ENCODE peak calls at places on chromosomes 5 and 9, in six cellular contexts. W is testis; K is CD8-positive, alpha-beta T cell; A is transverse colon; U is esophagus squamous epithelium; F is left lung. E is an unnamed sample. For H3K4me1, the result is how much of the 10 kb centered on the place peaks cover.

GRCh38 chr5:66554211-66554610 is 42.0 kb upstream of the MAST4 start:
- DNase-seq in W (no peak), K (no peak), A (peak), U (no peak), F (no peak), E (no peak)

GRCh38 chr9:20611751-20612287 is 10.5 kb downstream of the MLLT3 start:
- DNase-seq in W (no peak), K (no peak), A (no peak), U (no peak), F (no peak), E (no peak)

GRCh38 chr5:3190930-3191329 is 404.7 kb upstream of the IRX1 start:
- DNase-seq in W (no peak), K (no peak), A (no peak), U (no peak), F (no peak), E (no peak)

GRCh38 chr5:21615195-21615765 is 1237.9 kb downstream of the CDH12 start:
- DNase-seq in W (no peak), K (no peak), A (no peak), U (no peak), F (no peak), E (no peak)

GRCh38 chr5:93503598-93504067 is 77.4 kb downstream of the NR2F1-AS1 start:
- DNase-seq in W (no peak), K (no peak), A (no peak), U (no peak), F (no peak), E (no peak)

GRCh38 chr5:134189031-134189430 is 12.3 kb upstream of the SKP1 start:
- DNase-seq in W (no peak), K (no peak), A (no peak), U (no peak), F (no peak), E (no peak)

GRCh38 chr9:29422445-29422844 is 1849.2 kb upstream of the C9orf72 start:
- DNase-seq in W (no peak), K (no peak), A (no peak), U (no peak), F (no peak), E (no peak)

GRCh38 chr5:177447611-177448243 is 1.1 kb downstream of the PRR7 start:
- DNase-seq in W (peak), K (peak), A (no peak), U (no peak), F (no peak), E (no peak)

GRCh38 chr5:142391031-142391872 is 66.4 kb upstream of the SPRY4 start:
- DNase-seq in W (no peak), K (no peak), A (no peak), U (no peak), F (no peak), E (no peak)

GRCh38 chr9:79155308-79155707 is 416.5 kb upstream of the TLE4 start:
- DNase-seq in W (no peak), K (no peak), A (no peak), U (no peak), F (no peak), E (no peak)

GRCh38 chr5:127031147-127031862 is 947 bp upstream of the MARCHF3 start:
- DNase-seq in W (peak), K (peak), A (no peak), U (no peak), F (peak), E (no peak)

GRCh38 chr5:68007446-68007845 is 208.1 kb upstream of the PIK3R1 start:
- DNase-seq in W (no peak), K (no peak), A (peak), U (no peak), F (no peak), E (peak)

GRCh38 chr5:131571669-131572168 is 63.3 kb downstream of the RAPGEF6 start:
- DNase-seq in W (peak), K (no peak), A (no peak), U (no peak), F (no peak), E (no peak)

GRCh38 chr5:174325961-174326360 is 280.5 kb downstream of the NSG2 start:
- DNase-seq in W (no peak), K (no peak), A (no peak), U (no peak), F (no peak), E (no peak)
- H3K4me1 ChIP-seq in W (under half), K (under half), A (under half), U (under half), F (under half), E (under half)

DNA sequence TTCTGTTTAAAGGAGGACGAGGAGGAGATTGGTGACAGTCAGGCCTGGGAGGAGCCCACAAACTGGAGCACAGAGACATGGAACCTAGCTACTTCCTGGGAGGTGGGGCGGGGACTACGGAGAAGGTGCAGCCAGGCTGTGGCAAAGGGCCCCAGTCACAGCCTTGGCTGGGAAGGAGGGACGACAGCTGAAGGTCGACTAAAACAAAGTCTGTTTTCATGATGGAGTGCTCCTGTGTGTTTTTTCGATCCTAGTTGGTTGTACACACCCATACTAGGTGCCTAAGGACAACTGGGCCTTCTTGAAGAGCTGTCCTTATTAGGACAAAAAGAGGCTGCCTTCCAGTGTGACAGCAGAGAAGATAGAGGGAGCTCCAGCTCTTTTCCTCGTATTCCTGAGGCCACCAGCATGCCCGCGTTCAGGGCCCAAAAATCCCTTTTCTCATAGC is 2.9 kb downstream of the CCDC107 start:
- DNase-seq in W (peak), K (no peak), A (peak), U (no peak), F (no peak), E (no peak)
- TF ChIP-seq CTCF in W (peak), K (no peak), A (peak), U (peak), F (no peak), E (peak)

GRCh38 chr5:159332800-159333563 is 2.7 kb upstream of the IL12B start:
- DNase-seq in W (no peak), K (no peak), A (no peak), U (no peak), F (no peak), E (no peak)
- H3K4me1 ChIP-seq in W (under half), K (under half), A (under half), U (under half), F (under half), E (under half)

DNA sequence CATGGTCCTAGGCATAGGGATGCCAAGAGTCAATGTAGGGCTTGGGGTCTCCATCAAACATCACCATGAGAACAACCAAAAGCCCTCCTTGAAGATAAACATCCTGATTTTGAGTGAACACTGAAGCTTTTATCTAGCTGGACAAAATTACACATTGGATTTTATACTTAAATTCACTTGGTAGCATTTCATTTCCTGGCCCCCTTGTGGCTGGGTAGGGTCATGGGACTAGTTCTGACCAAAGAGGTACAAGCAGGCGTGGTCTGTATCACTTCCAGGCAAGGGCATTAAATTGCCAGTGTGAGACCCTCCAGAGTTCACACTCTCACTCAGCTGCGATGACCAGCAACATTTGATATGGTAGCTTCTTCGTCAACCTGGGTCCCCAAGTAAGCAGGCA is 320.3 kb downstream of the ACTL7B start:
- DNase-seq in W (no peak), K (no peak), A (peak), U (no peak), F (no peak), E (no peak)
- TF ChIP-seq CTCF in W (no peak), K (no peak), A (peak), U (no peak), F (peak), E (peak)